ENCODE peak calls at places on chromosomes 5 and 9, in six cellular contexts. P, Y, G, Q, K and R are unnamed samples.

GRCh38 chr5:90161399-90161798 is 248.2 kb downstream of the CETN3 start:
- DNase-seq in P (no peak), Y (peak), G (no peak), Q (no peak), K (no peak), R (peak)

GRCh38 chr9:117496307-117496706 is 81.5 kb upstream of the ASTN2 start:
- DNase-seq in P (no peak), Y (no peak), G (no peak), Q (no peak), K (no peak), R (no peak)

GRCh38 chr9:124381073-124381945 is 33.9 kb downstream of the PSMB7 start:
- DNase-seq in P (no peak), Y (no peak), G (no peak), Q (no peak), K (no peak), R (no peak)

GRCh38 chr5:172493906-172494305 is 39.6 kb upstream of the SH3PXD2B start:
- DNase-seq in P (no peak), Y (no peak), G (no peak), Q (no peak), K (no peak), R (no peak)

GRCh38 chr5:154949758-154950157 is 8.9 kb downstream of the MRPL22 start:
- DNase-seq in P (no peak), Y (no peak), G (no peak), Q (no peak), K (no peak), R (no peak)

GRCh38 chr5:179225387-179225786 is 119.9 kb downstream of the ADAMTS2 start:
- DNase-seq in P (no peak), Y (no peak), G (no peak), Q (peak), K (no peak), R (no peak)

GRCh38 chr5:95859327-95860060 is 37.0 kb upstream of the GLRX start:
- DNase-seq in P (no peak), Y (no peak), G (no peak), Q (no peak), K (no peak), R (no peak)

GRCh38 chr5:133839721-133840120 is 128.7 kb downstream of the C5orf15 start:
- DNase-seq in P (no peak), Y (no peak), G (no peak), Q (no peak), K (no peak), R (no peak)

GRCh38 chr5:142324377-142324870 is 397 bp downstream of the SPRY4 start:
- DNase-seq in P (peak), Y (no peak), G (no peak), Q (no peak), K (no peak), R (no peak)

GRCh38 chr5:14685757-14686156 is 21.2 kb downstream of the OTULIN start:
- DNase-seq in P (no peak), Y (peak), G (no peak), Q (peak), K (peak), R (peak)

GRCh38 chr5:131996210-131997025 is 15.0 kb downstream of the ACSL6 start:
- DNase-seq in P (no peak), Y (no peak), G (no peak), Q (no peak), K (no peak), R (no peak)

GRCh38 chr5:122129332-122129731 is at the start of gene ZNF474:
- DNase-seq in P (no peak), Y (no peak), G (no peak), Q (no peak), K (no peak), R (no peak)

GRCh38 chr9:101354143-101354764 is 30.6 kb downstream of the BAAT start:
- DNase-seq in P (no peak), Y (no peak), G (no peak), Q (no peak), K (no peak), R (no peak)

GRCh38 chr5:169945831-169946261 is 34.4 kb downstream of the INSYN2B start:
- DNase-seq in P (no peak), Y (no peak), G (no peak), Q (no peak), K (no peak), R (no peak)

GRCh38 chr9:254516-254915 is 39.9 kb downstream of the DOCK8 start:
- DNase-seq in P (no peak), Y (no peak), G (no peak), Q (no peak), K (no peak), R (no peak)

GRCh38 chr9:129685220-129685932 is 19.9 kb downstream of the PRRX2 start:
- DNase-seq in P (no peak), Y (no peak), G (no peak), Q (no peak), K (no peak), R (no peak)

GRCh38 chr5:81315336-81315735 is 13.9 kb downstream of the ZCCHC9 start:
- DNase-seq in P (no peak), Y (no peak), G (no peak), Q (no peak), K (no peak), R (no peak)

GRCh38 chr5:157689942-157690689 is 18.8 kb downstream of the C5orf52 start:
- DNase-seq in P (no peak), Y (peak), G (peak), Q (peak), K (no peak), R (peak)

GRCh38 chr9:16243798-16244197 is 626.7 kb downstream of the BNC2 start:
- DNase-seq in P (no peak), Y (no peak), G (no peak), Q (no peak), K (no peak), R (no peak)

GRCh38 chr5:166720026-166720425 is 1571.4 kb upstream of the WWC1 start:
- DNase-seq in P (no peak), Y (no peak), G (no peak), Q (no peak), K (no peak), R (no peak)

GRCh38 chr5:170338272-170338671 is 40.7 kb upstream of the LCP2 start:
- DNase-seq in P (no peak), Y (no peak), G (no peak), Q (no peak), K (no peak), R (no peak)

GRCh38 chr5:76855961-76856360 is 6.1 kb downstream of the S100Z start:
- DNase-seq in P (no peak), Y (no peak), G (no peak), Q (peak), K (peak), R (peak)

GRCh38 chr5:110134963-110135935 is 445.5 kb downstream of the MAN2A1 start:
- DNase-seq in P (no peak), Y (no peak), G (no peak), Q (no peak), K (no peak), R (no peak)

GRCh38 chr5:101977729-101978345 is 318.2 kb downstream of the SLCO4C1 start:
- DNase-seq in P (no peak), Y (peak), G (no peak), Q (no peak), K (no peak), R (no peak)

GRCh38 chr5:6568909-6569308 is 63.9 kb downstream of the NSUN2 start:
- DNase-seq in P (no peak), Y (no peak), G (no peak), Q (no peak), K (no peak), R (no peak)

GRCh38 chr9:89489548-89490527 is 8.1 kb downstream of the SEMA4D start:
- DNase-seq in P (no peak), Y (no peak), G (no peak), Q (no peak), K (peak), R (no peak)

GRCh38 chr5:54514841-54515432 is 2.6 kb upstream of the SNX18 start:
- DNase-seq in P (no peak), Y (no peak), G (no peak), Q (no peak), K (no peak), R (no peak)

GRCh38 chr5:11888221-11888620 is 16.0 kb downstream of the CTNND2 start:
- DNase-seq in P (no peak), Y (no peak), G (no peak), Q (no peak), K (no peak), R (no peak)

GRCh38 chr5:80246995-80247729 is 8.7 kb downstream of the SERINC5 start:
- DNase-seq in P (no peak), Y (peak), G (peak), Q (peak), K (no peak), R (no peak)